ENCODE peak calls at places on chromosomes 7 and 10, in nine cellular contexts. E is fibroblast of the aortic adventitia; Y is Panc1; Z is NCI-H510A; L is activated CD4-positive, alpha-beta T cell treated with anti-CD3 and anti-CD28 coated beads, Interleukin-2, amount 50 U/mL, for 24 hours; V is GM13977; A is stimulated activated CD4-positive, alpha-beta T cell treated with anti-CD3 and anti-CD28 coated beads, Interleukin-1b, Interleukin-23, amount 100 ng/mL, for 1 hour; P is adrenal gland; G is LHCN-M2. B is an unnamed sample.

GRCh38 chr10:131536676-131537075 is 225.2 kb upstream of the TCERG1L start:
- DNase-seq in E (no peak), Y (no peak), G (no peak), P (no peak), Z (no peak), L (no peak), A (no peak), V (no peak), B (no peak)

GRCh38 chr7:86768394-86768793 is 124.7 kb downstream of the GRM3 start:
- DNase-seq in G (no peak), Z (no peak), A (no peak), V (no peak), L (no peak), Y (no peak), P (no peak), E (no peak), B (no peak)

GRCh38 chr7:126856691-126857291 is 395.9 kb downstream of the GRM8 start:
- DNase-seq in G (no peak), Y (no peak), Z (no peak), A (no peak), E (no peak), P (no peak), V (peak), L (no peak), B (no peak)

GRCh38 chr10:72276013-72276387 is 2.3 kb downstream of the DDIT4 start:
- DNase-seq in A (no peak), Z (peak), E (peak), Y (no peak), G (no peak), L (no peak), P (peak), V (no peak), B (peak)

GRCh38 chr7:116576350-116577319 is 51.8 kb downstream of the CAV1 start:
- DNase-seq in V (no peak), A (no peak), G (peak), Y (no peak), E (peak), P (no peak), Z (no peak), L (no peak), B (no peak)

GRCh38 chr7:34497153-34497777 is 160.8 kb upstream of the NPSR1 start:
- DNase-seq in E (no peak), Y (no peak), V (no peak), A (no peak), Z (no peak), G (no peak), P (no peak), L (no peak), B (no peak)

GRCh38 chr10:116699049-116699782 is 43.1 kb downstream of the HSPA12A start:
- DNase-seq in P (no peak), E (no peak), L (no peak), A (no peak), V (no peak), Y (no peak), G (no peak), Z (no peak), B (no peak)

GRCh38 chr10:95264227-95265051 is 26.4 kb downstream of the PDLIM1 start:
- DNase-seq in A (no peak), Z (no peak), G (no peak), V (no peak), Y (no peak), E (no peak), P (no peak), L (no peak), B (no peak)

GRCh38 chr7:70884809-70885208 is 247.1 kb upstream of the GALNT17 start:
- DNase-seq in G (no peak), E (no peak), A (no peak), V (no peak), Y (no peak), P (no peak), Z (no peak), L (no peak), B (no peak)

GRCh38 chr7:58086871-58087535 is 637.0 kb downstream of the ZNF716 start:
- DNase-seq in P (no peak), L (no peak), G (no peak), Z (no peak), V (no peak), A (no peak), E (no peak), Y (no peak), B (no peak)

GRCh38 chr7:25995893-25996529 is 156.0 kb upstream of the NFE2L3 start:
- DNase-seq in A (no peak), V (no peak), Z (no peak), E (no peak), G (no peak), L (no peak), P (no peak), Y (no peak), B (peak)

GRCh38 chr7:100407285-100408180 is 21.0 kb downstream of the ZCWPW1 start:
- DNase-seq in V (peak), P (peak), E (peak), Z (no peak), G (peak), L (peak), A (no peak), Y (peak), B (no peak)

GRCh38 chr10:78937800-78938694 is 130.7 kb upstream of the ZMIZ1 start:
- DNase-seq in A (no peak), Y (no peak), V (peak), P (no peak), L (no peak), E (no peak), Z (no peak), G (peak), B (no peak)

GRCh38 chr10:48496831-48497792 is 107.8 kb downstream of the ARHGAP22 start:
- DNase-seq in G (peak), E (peak), V (no peak), L (no peak), P (peak), Z (no peak), A (no peak), Y (no peak), B (no peak)

GRCh38 chr7:29971566-29972314 is 17.9 kb downstream of the SCRN1 start:
- DNase-seq in Z (no peak), Y (no peak), L (no peak), A (no peak), E (peak), V (no peak), G (no peak), P (no peak), B (no peak)

GRCh38 chr7:106499897-106500296 is 161.1 kb downstream of the CCDC71L start:
- DNase-seq in V (no peak), Z (no peak), Y (no peak), A (no peak), P (no peak), E (no peak), G (no peak), L (no peak), B (no peak)

GRCh38 chr7:44431091-44431608 is 59.3 kb downstream of the NUDCD3 start:
- DNase-seq in Z (peak), Y (no peak), V (peak), E (no peak), L (no peak), G (no peak), A (no peak), P (peak), B (no peak)

GRCh38 chr10:110267246-110267645 is 37.5 kb downstream of the SMNDC1 start:
- DNase-seq in P (no peak), L (no peak), Y (no peak), E (no peak), Z (no peak), A (no peak), G (no peak), V (no peak), B (no peak)

GRCh38 chr7:129210256-129210988 is 14.4 kb upstream of the AHCYL2 start:
- DNase-seq in Z (no peak), P (peak), L (peak), G (peak), V (peak), E (peak), Y (no peak), A (peak), B (peak)

GRCh38 chr7:91041901-91042457 is 222.3 kb upstream of the FZD1 start:
- DNase-seq in G (no peak), E (no peak), Z (no peak), L (no peak), A (no peak), V (no peak), Y (no peak), P (no peak), B (no peak)

GRCh38 chr10:775245-776075 is 86.0 kb upstream of the DIP2C start:
- DNase-seq in A (no peak), L (no peak), Y (no peak), Z (no peak), V (peak), G (peak), P (peak), E (no peak), B (peak)

GRCh38 chr7:22469371-22470143 is 30.4 kb downstream of the STEAP1B start:
- DNase-seq in L (no peak), Z (no peak), G (no peak), E (no peak), V (no peak), Y (no peak), P (no peak), A (no peak), B (no peak)

GRCh38 chr7:139813141-139813540 is 15.9 kb upstream of the TBXAS1 start:
- DNase-seq in L (no peak), A (no peak), G (no peak), Y (no peak), V (no peak), E (no peak), P (no peak), Z (no peak), B (no peak)

GRCh38 chr10:114857922-114858629 is 36.5 kb downstream of the FHIP2A start:
- DNase-seq in E (no peak), Z (no peak), A (no peak), L (no peak), P (no peak), Y (no peak), V (no peak), G (no peak), B (no peak)

GRCh38 chr7:36972140-36972518 is 247.8 kb upstream of the AOAH start:
- DNase-seq in P (no peak), V (no peak), G (no peak), A (no peak), Y (no peak), E (no peak), Z (no peak), L (no peak), B (no peak)

GRCh38 chr10:125340871-125341270 is 180.5 kb upstream of the CTBP2 start:
- DNase-seq in Z (no peak), A (no peak), Y (no peak), P (no peak), G (no peak), L (no peak), V (no peak), E (peak), B (no peak)

GRCh38 chr10:121442086-121442485 is 156.2 kb downstream of the FGFR2 start:
- DNase-seq in V (no peak), Y (no peak), E (no peak), P (no peak), A (no peak), L (no peak), G (no peak), Z (no peak), B (no peak)

GRCh38 chr10:69847458-69847857 is 45.8 kb downstream of the COL13A1 start:
- DNase-seq in Z (no peak), L (no peak), G (no peak), E (no peak), V (no peak), Y (no peak), P (no peak), A (no peak), B (no peak)

GRCh38 chr10:126787201-126787600 is 116.7 kb upstream of the C10orf90 start:
- DNase-seq in G (no peak), V (no peak), L (no peak), Y (no peak), P (no peak), A (no peak), E (no peak), Z (no peak), B (no peak)

GRCh38 chr7:32115831-32116230 is 45.6 kb upstream of the PDE1C start:
- DNase-seq in E (peak), G (no peak), Y (no peak), Z (no peak), P (no peak), A (no peak), L (no peak), V (no peak), B (no peak)

GRCh38 chr10:27383595-27384542 is 120.2 kb upstream of the RAB18 start:
- DNase-seq in L (no peak), P (no peak), Z (no peak), Y (peak), E (no peak), A (no peak), V (no peak), G (no peak), B (no peak)

GRCh38 chr7:117281562-117281961 is 41.3 kb downstream of the WNT2 start:
- DNase-seq in P (no peak), Z (no peak), V (no peak), A (no peak), G (no peak), Y (no peak), L (no peak), E (peak), B (no peak)

GRCh38 chr10:103197177-103197576 is 4.1 kb upstream of the NT5C2 start:
- DNase-seq in V (no peak), Y (peak), A (no peak), P (peak), Z (no peak), L (no peak), G (peak), E (peak), B (peak)

GRCh38 chr10:49278497-49278902 is 20.5 kb upstream of the C10orf71 start:
- DNase-seq in G (no peak), Z (no peak), P (no peak), V (no peak), Y (no peak), L (no peak), E (no peak), A (no peak), B (no peak)

GRCh38 chr7:16846611-16847165 is 35.1 kb downstream of the AGR3 start:
- DNase-seq in P (no peak), Z (no peak), V (no peak), Y (no peak), L (no peak), G (no peak), E (no peak), A (no peak), B (no peak)

GRCh38 chr7:68246189-68246633 is 1249.6 kb downstream of the TYW1 start:
- DNase-seq in P (no peak), A (no peak), E (no peak), L (no peak), Z (peak), G (no peak), Y (no peak), V (no peak), B (no peak)

GRCh38 chr10:34437897-34438296 is 377.2 kb downstream of the PARD3 start:
- DNase-seq in A (no peak), L (no peak), Z (no peak), P (no peak), V (no peak), G (no peak), E (no peak), Y (no peak), B (no peak)

B was measured in mucosa of gallbladder.